ENCODE peak calls at places on chromosomes 5 and 9, in five cellular contexts. One of them, this sample, is unnamed.

GRCh38 chr9:129933709-129934586 is 98.7 kb downstream of the USP20 start:
- DNase-seq in OCI-LY7: no peak
- DNase-seq in esophagus squamous epithelium: no peak
- DNase-seq in CD8-positive, alpha-beta T cell: no peak
- DNase-seq in tibial artery: no peak
- DNase-seq in this sample: no peak

GRCh38 chr5:16090270-16090669 is 89.3 kb downstream of the MARCHF11 start:
- DNase-seq in OCI-LY7: no peak
- DNase-seq in esophagus squamous epithelium: no peak
- DNase-seq in CD8-positive, alpha-beta T cell: no peak
- DNase-seq in tibial artery: no peak
- DNase-seq in this sample: no peak

GRCh38 chr5:147382776-147383175 is 127.1 kb downstream of the DPYSL3 start:
- DNase-seq in OCI-LY7: no peak
- DNase-seq in esophagus squamous epithelium: no peak
- DNase-seq in CD8-positive, alpha-beta T cell: no peak
- DNase-seq in tibial artery: no peak
- DNase-seq in this sample: no peak

GRCh38 chr9:89564257-89564878 is 40.4 kb upstream of the GADD45G start:
- DNase-seq in OCI-LY7: peak; percentile 62
- DNase-seq in esophagus squamous epithelium: no peak
- DNase-seq in CD8-positive, alpha-beta T cell: no peak
- DNase-seq in tibial artery: no peak
- DNase-seq in this sample: no peak

GRCh38 chr5:145587308-145588071 is 247.7 kb downstream of the PRELID2 start:
- DNase-seq in OCI-LY7: no peak
- DNase-seq in esophagus squamous epithelium: no peak
- DNase-seq in CD8-positive, alpha-beta T cell: no peak
- DNase-seq in tibial artery: no peak
- DNase-seq in this sample: no peak

GRCh38 chr9:137456061-137456863 is 2.9 kb downstream of the NSMF start:
- DNase-seq in OCI-LY7: no peak
- DNase-seq in esophagus squamous epithelium: no peak
- DNase-seq in CD8-positive, alpha-beta T cell: no peak
- DNase-seq in tibial artery: no peak
- DNase-seq in this sample: no peak

GRCh38 chr5:2119578-2119977 is 236.9 kb upstream of the IRX4 start:
- DNase-seq in OCI-LY7: no peak
- DNase-seq in esophagus squamous epithelium: no peak
- DNase-seq in CD8-positive, alpha-beta T cell: no peak
- DNase-seq in tibial artery: no peak
- DNase-seq in this sample: no peak

GRCh38 chr5:135880801-135881200 is 14.8 kb downstream of the IL9 start:
- DNase-seq in OCI-LY7: no peak
- DNase-seq in esophagus squamous epithelium: no peak
- DNase-seq in CD8-positive, alpha-beta T cell: no peak
- DNase-seq in tibial artery: no peak
- DNase-seq in this sample: no peak

GRCh38 chr5:88807327-88807726 is 75.7 kb downstream of the MEF2C start:
- DNase-seq in OCI-LY7: no peak
- DNase-seq in esophagus squamous epithelium: no peak
- DNase-seq in CD8-positive, alpha-beta T cell: no peak
- DNase-seq in tibial artery: no peak
- DNase-seq in this sample: no peak

GRCh38 chr5:88804444-88804843 is 78.5 kb downstream of the MEF2C start:
- DNase-seq in OCI-LY7: no peak
- DNase-seq in esophagus squamous epithelium: no peak
- DNase-seq in CD8-positive, alpha-beta T cell: no peak
- DNase-seq in tibial artery: no peak
- DNase-seq in this sample: no peak

GRCh38 chr5:88806338-88806737 is 76.6 kb downstream of the MEF2C start:
- DNase-seq in OCI-LY7: no peak
- DNase-seq in esophagus squamous epithelium: no peak
- DNase-seq in CD8-positive, alpha-beta T cell: no peak
- DNase-seq in tibial artery: no peak
- DNase-seq in this sample: no peak

GRCh38 chr5:88805151-88805784 is 77.7 kb downstream of the MEF2C start:
- DNase-seq in OCI-LY7: no peak
- DNase-seq in esophagus squamous epithelium: no peak
- DNase-seq in CD8-positive, alpha-beta T cell: no peak
- DNase-seq in tibial artery: no peak
- DNase-seq in this sample: no peak

DNA sequence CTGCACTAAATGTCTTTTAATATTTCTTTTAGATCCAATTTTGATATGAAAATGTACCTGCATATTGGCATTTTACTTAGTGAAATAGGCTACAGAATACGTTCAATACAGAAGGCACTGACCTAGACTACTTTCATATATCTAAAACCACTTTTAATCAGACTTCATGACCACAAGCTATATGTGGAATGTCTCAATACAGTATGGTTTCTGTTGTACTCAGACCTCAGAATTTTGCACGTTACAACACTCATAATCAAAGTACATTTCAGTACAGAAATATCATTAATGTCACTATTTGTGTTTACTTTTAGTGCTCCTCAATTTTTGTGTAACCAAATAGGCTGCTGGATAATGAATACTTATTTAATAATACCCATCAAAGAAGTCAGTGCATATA is 74.8 kb downstream of the MEF2C start:
- DNase-seq in OCI-LY7: no peak
- DNase-seq in esophagus squamous epithelium: no peak
- DNase-seq in CD8-positive, alpha-beta T cell: no peak
- DNase-seq in tibial artery: no peak
- DNase-seq in this sample: no peak
- H3K4me3 ChIP-seq in OCI-LY7: no peak overlapping the region
- H3K4me3 ChIP-seq in esophagus squamous epithelium: no peak overlapping the region
- H3K4me3 ChIP-seq in CD8-positive, alpha-beta T cell: no peak overlapping the region
- H3K4me3 ChIP-seq in tibial artery: no peak overlapping the region
- H3K4me3 ChIP-seq in this sample: no peak overlapping the region

GRCh38 chr9:35945341-35946018 is 12.5 kb downstream of the OR2S2 start:
- DNase-seq in OCI-LY7: peak; percentile 63
- DNase-seq in esophagus squamous epithelium: no peak
- DNase-seq in CD8-positive, alpha-beta T cell: peak; percentile 61
- DNase-seq in tibial artery: peak; percentile 78
- DNase-seq in this sample: peak; percentile 85
- TF ChIP-seq CTCF in OCI-LY7: peak; percentile 97
- TF ChIP-seq CTCF in esophagus squamous epithelium: peak; percentile 69
- TF ChIP-seq CTCF in CD8-positive, alpha-beta T cell: peak; percentile 80
- TF ChIP-seq CTCF in tibial artery: peak; percentile 84
- TF ChIP-seq CTCF in this sample: peak; percentile 78

GRCh38 chr5:164708831-164709230 is 1203.4 kb downstream of the MAT2B start:
- DNase-seq in OCI-LY7: no peak
- DNase-seq in esophagus squamous epithelium: no peak
- DNase-seq in CD8-positive, alpha-beta T cell: no peak
- DNase-seq in tibial artery: no peak
- DNase-seq in this sample: no peak
- H3K4me1 ChIP-seq in OCI-LY7: no peaks in the 10 kb centered on the region
- H3K4me1 ChIP-seq in esophagus squamous epithelium: no peaks in the 10 kb centered on the region
- H3K4me1 ChIP-seq in CD8-positive, alpha-beta T cell: no peaks in the 10 kb centered on the region
- H3K4me1 ChIP-seq in tibial artery: no peaks in the 10 kb centered on the region
- H3K4me1 ChIP-seq in this sample: no peaks in the 10 kb centered on the region

GRCh38 chr9:34456746-34457145 is 1.6 kb downstream of the FAM219A start:
- DNase-seq in OCI-LY7: no peak
- DNase-seq in esophagus squamous epithelium: no peak
- DNase-seq in CD8-positive, alpha-beta T cell: no peak
- DNase-seq in tibial artery: no peak
- DNase-seq in this sample: no peak
- H3K4me3 ChIP-seq in OCI-LY7: no peak overlapping the region
- H3K4me3 ChIP-seq in esophagus squamous epithelium: peak overlapping the region; percentile 93
- H3K4me3 ChIP-seq in CD8-positive, alpha-beta T cell: no peak overlapping the region
- H3K4me3 ChIP-seq in tibial artery: peak overlapping the region; percentile 66
- H3K4me3 ChIP-seq in this sample: peak overlapping the region; percentile 77

GRCh38 chr9:132798817-132799790 is 79.0 kb downstream of the AK8 start:
- DNase-seq in OCI-LY7: no peak
- DNase-seq in esophagus squamous epithelium: no peak
- DNase-seq in CD8-positive, alpha-beta T cell: no peak
- DNase-seq in tibial artery: peak; percentile 48
- DNase-seq in this sample: no peak
- TF ChIP-seq CTCF in OCI-LY7: no peak
- TF ChIP-seq CTCF in esophagus squamous epithelium: no peak
- TF ChIP-seq CTCF in CD8-positive, alpha-beta T cell: no peak
- TF ChIP-seq CTCF in tibial artery: no peak
- TF ChIP-seq CTCF in this sample: peak; percentile 22

GRCh38 chr5:38672059-38672791 is 115.8 kb upstream of the LIFR start:
- DNase-seq in OCI-LY7: no peak
- DNase-seq in esophagus squamous epithelium: no peak
- DNase-seq in CD8-positive, alpha-beta T cell: no peak
- DNase-seq in tibial artery: no peak
- DNase-seq in this sample: no peak
- H3K4me1 ChIP-seq in OCI-LY7: no peaks in the 10 kb centered on the region
- H3K4me1 ChIP-seq in esophagus squamous epithelium: no peaks in the 10 kb centered on the region
- H3K4me1 ChIP-seq in CD8-positive, alpha-beta T cell: no peaks in the 10 kb centered on the region
- H3K4me1 ChIP-seq in tibial artery: peaks cover 4% of the 10 kb centered on the region
- H3K4me1 ChIP-seq in this sample: no peaks in the 10 kb centered on the region

DNA sequence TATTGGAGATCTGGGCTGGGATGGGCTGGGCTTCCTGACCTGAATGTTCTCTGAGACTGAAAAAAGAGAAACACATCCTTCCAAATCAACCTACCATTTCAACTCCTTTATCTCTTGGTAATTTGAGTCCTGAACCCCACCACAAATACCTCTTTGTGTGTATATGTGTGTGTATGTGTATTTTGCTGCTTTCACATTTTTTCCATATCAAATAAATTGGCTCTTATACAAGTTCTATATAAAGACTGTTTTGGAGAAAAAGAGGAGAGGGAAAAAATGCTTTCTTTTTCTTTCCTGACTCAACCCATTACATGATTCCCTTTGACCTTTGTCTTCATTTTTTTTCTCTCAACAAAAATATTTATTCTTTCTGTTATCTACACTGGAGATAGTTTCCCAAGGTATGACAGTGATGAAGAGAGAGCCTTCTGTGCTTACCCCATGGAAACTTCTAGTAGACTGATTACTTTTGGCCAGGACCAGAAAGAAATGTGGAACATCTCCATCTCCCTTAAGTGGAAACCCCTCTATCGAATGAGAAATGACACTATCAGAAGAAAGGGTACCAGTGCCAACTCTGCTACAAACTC is 85.3 kb downstream of the PAPPA start:
- DNase-seq in OCI-LY7: no peak
- DNase-seq in esophagus squamous epithelium: no peak
- DNase-seq in CD8-positive, alpha-beta T cell: no peak
- DNase-seq in tibial artery: no peak
- DNase-seq in this sample: no peak
- H3K4me3 ChIP-seq in OCI-LY7: no peak overlapping the region
- H3K4me3 ChIP-seq in esophagus squamous epithelium: no peak overlapping the region
- H3K4me3 ChIP-seq in CD8-positive, alpha-beta T cell: no peak overlapping the region
- H3K4me3 ChIP-seq in tibial artery: no peak overlapping the region
- H3K4me3 ChIP-seq in this sample: no peak overlapping the region

GRCh38 chr5:141491323-141492167 is 2.7 kb downstream of the PCDHGC5 start:
- DNase-seq in OCI-LY7: no peak
- DNase-seq in esophagus squamous epithelium: no peak
- DNase-seq in CD8-positive, alpha-beta T cell: no peak
- DNase-seq in tibial artery: no peak
- DNase-seq in this sample: no peak
- TF ChIP-seq CTCF in OCI-LY7: no peak
- TF ChIP-seq CTCF in esophagus squamous epithelium: no peak
- TF ChIP-seq CTCF in CD8-positive, alpha-beta T cell: no peak
- TF ChIP-seq CTCF in tibial artery: no peak
- TF ChIP-seq CTCF in this sample: no peak

GRCh38 chr9:38038307-38039089 is 30.5 kb downstream of the SHB start:
- DNase-seq in OCI-LY7: no peak
- DNase-seq in esophagus squamous epithelium: no peak
- DNase-seq in CD8-positive, alpha-beta T cell: no peak
- DNase-seq in tibial artery: no peak
- DNase-seq in this sample: no peak
- H3K4me1 ChIP-seq in OCI-LY7: no peaks in the 10 kb centered on the region
- H3K4me1 ChIP-seq in esophagus squamous epithelium: peaks cover 94% of the 10 kb centered on the region
- H3K4me1 ChIP-seq in CD8-positive, alpha-beta T cell: no peaks in the 10 kb centered on the region
- H3K4me1 ChIP-seq in tibial artery: peaks cover 55% of the 10 kb centered on the region
- H3K4me1 ChIP-seq in this sample: peaks cover 78% of the 10 kb centered on the region

GRCh38 chr9:110131499-110131898 is 76.5 kb downstream of the C9orf152 start:
- DNase-seq in OCI-LY7: no peak
- DNase-seq in esophagus squamous epithelium: no peak
- DNase-seq in CD8-positive, alpha-beta T cell: no peak
- DNase-seq in tibial artery: no peak
- DNase-seq in this sample: no peak

GRCh38 chr9:110129460-110129859 is 78.5 kb downstream of the C9orf152 start:
- DNase-seq in OCI-LY7: no peak
- DNase-seq in esophagus squamous epithelium: no peak
- DNase-seq in CD8-positive, alpha-beta T cell: no peak
- DNase-seq in tibial artery: no peak
- DNase-seq in this sample: no peak

GRCh38 chr9:110128664-110129329 is 79.2 kb downstream of the C9orf152 start:
- DNase-seq in OCI-LY7: peak; percentile 92
- DNase-seq in esophagus squamous epithelium: no peak
- DNase-seq in CD8-positive, alpha-beta T cell: no peak
- DNase-seq in tibial artery: no peak
- DNase-seq in this sample: no peak

GRCh38 chr9:110130791-110131416 is 77.1 kb downstream of the C9orf152 start:
- DNase-seq in OCI-LY7: no peak
- DNase-seq in esophagus squamous epithelium: no peak
- DNase-seq in CD8-positive, alpha-beta T cell: no peak
- DNase-seq in tibial artery: no peak
- DNase-seq in this sample: no peak

DNA sequence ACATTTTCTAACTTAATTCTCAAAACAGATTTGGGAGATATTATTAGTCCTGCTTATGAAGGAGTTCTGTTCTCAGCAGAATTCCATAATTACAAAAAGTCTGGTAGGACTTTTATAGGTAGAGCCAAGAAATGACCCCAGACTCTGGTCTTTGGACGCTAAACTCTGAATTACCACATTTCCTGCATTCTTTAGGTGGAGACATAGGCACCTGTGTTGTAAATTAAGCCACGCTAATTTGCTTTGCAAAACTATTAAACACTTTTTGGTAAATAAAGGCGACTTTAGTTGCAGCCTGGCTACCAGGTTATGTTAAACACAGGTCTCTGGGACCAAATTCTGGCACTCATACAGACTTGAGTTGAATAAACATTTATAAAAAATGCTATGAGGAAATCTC is 77.7 kb downstream of the C9orf152 start:
- DNase-seq in OCI-LY7: peak; percentile 64
- DNase-seq in esophagus squamous epithelium: no peak
- DNase-seq in CD8-positive, alpha-beta T cell: no peak
- DNase-seq in tibial artery: no peak
- DNase-seq in this sample: no peak
- H3K4me3 ChIP-seq in OCI-LY7: peak overlapping the region; percentile 57
- H3K4me3 ChIP-seq in esophagus squamous epithelium: no peak overlapping the region
- H3K4me3 ChIP-seq in CD8-positive, alpha-beta T cell: no peak overlapping the region
- H3K4me3 ChIP-seq in tibial artery: no peak overlapping the region
- H3K4me3 ChIP-seq in this sample: no peak overlapping the region

This sample was measured in heart right ventricle.